ENCODE peak calls at places on chromosomes 5 and 9, in ten cellular contexts. F is ecto neural progenitor cell, U is mesothelial cell of epicardium, C is K562, J is Ammon's horn, T is HuH-7, O is AG10803, K is body of pancreas, P is posterior cingulate gyrus, R is fibroblast of mammary gland. I is an unnamed sample.

GRCh38 chr5:171308453-171309275 is at the start of gene TLX3:
- DNase-seq in F (peak), U (no peak), C (no peak), J (no peak), T (no peak), O (no peak), K (no peak), P (no peak), R (no peak), I (no peak)

GRCh38 chr5:125486634-125487033 is 740.2 kb upstream of the ZNF608 start:
- DNase-seq in F (no peak), U (no peak), C (no peak), J (no peak), T (no peak), O (peak), K (no peak), P (no peak), R (peak), I (peak)

GRCh38 chr9:89154651-89155336 is 23.8 kb downstream of the SHC3 start:
- DNase-seq in F (no peak), U (no peak), C (no peak), J (no peak), T (no peak), O (peak), K (no peak), P (no peak), R (peak), I (peak)

GRCh38 chr9:132249123-132249522 is 87.3 kb downstream of the NTNG2 start:
- DNase-seq in F (no peak), U (no peak), C (no peak), J (no peak), T (no peak), O (no peak), K (peak), P (no peak), R (no peak), I (no peak)

GRCh38 chr5:82222597-82223574 is 55.3 kb downstream of the RPS23 start:
- DNase-seq in F (no peak), U (no peak), C (no peak), J (no peak), T (no peak), O (peak), K (no peak), P (no peak), R (no peak), I (peak)

GRCh38 chr9:81499021-81499454 is 190.3 kb downstream of the TLE1 start:
- DNase-seq in F (no peak), U (no peak), C (no peak), J (no peak), T (no peak), O (peak), K (peak), P (no peak), R (peak), I (peak)

GRCh38 chr5:12016149-12016740 is 112.0 kb upstream of the CTNND2 start:
- DNase-seq in F (no peak), U (no peak), C (no peak), J (peak), T (no peak), O (no peak), K (no peak), P (peak), R (no peak), I (no peak)

GRCh38 chr9:16315720-16316119 is 554.8 kb downstream of the BNC2 start:
- DNase-seq in F (no peak), U (no peak), C (no peak), J (no peak), T (no peak), O (peak), K (no peak), P (no peak), R (no peak), I (peak)

GRCh38 chr5:178797101-178797521 is 62.6 kb upstream of the ZNF354B start:
- DNase-seq in F (no peak), U (no peak), C (no peak), J (no peak), T (no peak), O (no peak), K (no peak), P (no peak), R (no peak), I (no peak)

GRCh38 chr5:179143446-179143845 is 83.3 kb downstream of the ZNF354C start:
- DNase-seq in F (no peak), U (no peak), C (peak), J (no peak), T (peak), O (peak), K (no peak), P (no peak), R (peak), I (peak)